ENCODE peak calls at places on chromosome 22, in four cellular contexts. E is endothelial cell of umbilical vein, R is lower leg skin, C is upper lobe of right lung. S is an unnamed sample.

GRCh38 chr22:43166132-43166930 is 15.0 kb downstream of the TSPO start:
- DNase-seq in E (no peak), R (no peak), C (no peak), S (no peak)

GRCh38 chr22:30602049-30602448 is 4.9 kb upstream of the TCN2 start:
- DNase-seq in E (peak; percentile 26), R (no peak), C (no peak), S (no peak)

GRCh38 chr22:39291501-39291900 is 27.9 kb downstream of the RPL3 start:
- DNase-seq in E (no peak), R (no peak), C (no peak), S (no peak)

GRCh38 chr22:19457828-19458428 is 10.4 kb upstream of the C22orf39 start:
- DNase-seq in E (no peak), R (no peak), C (no peak), S (no peak)

GRCh38 chr22:39715778-39716495 is 145.4 kb downstream of the CACNA1I start:
- DNase-seq in E (no peak), R (no peak), C (peak; percentile 51), S (no peak)

GRCh38 chr22:32531955-32532818 is 57.6 kb downstream of the FBXO7 start:
- DNase-seq in E (peak; percentile 8), R (peak; percentile 87), C (peak; percentile 85), S (no peak)

GRCh38 chr22:43151251-43152000 is at the start of gene TSPO:
- DNase-seq in E (peak; percentile 38), R (peak; percentile 59), C (peak; percentile 90), S (peak; percentile 56)

GRCh38 chr22:19663821-19664325 is 50.4 kb upstream of the SEPTIN5 start:
- DNase-seq in E (peak; percentile 70), R (no peak), C (no peak), S (no peak)

GRCh38 chr22:25402160-25402500 is 162.3 kb upstream of the GRK3 start:
- DNase-seq in E (no peak), R (no peak), C (no peak), S (no peak)

GRCh38 chr22:31350410-31350863 is 4.3 kb upstream of the PATZ1 start:
- DNase-seq in E (no peak), R (no peak), C (no peak), S (no peak)

GRCh38 chr22:24937114-24937513 is 9.4 kb downstream of the LHFPL7 start:
- DNase-seq in E (peak; percentile 59), R (no peak), C (no peak), S (no peak)

GRCh38 chr22:50016988-50017700 is 4.6 kb upstream of the IL17REL start:
- DNase-seq in E (no peak), R (no peak), C (no peak), S (no peak)

GRCh38 chr22:49967333-49968241 is 7.0 kb downstream of the PIM3 start:
- DNase-seq in E (no peak), R (peak; percentile 44), C (peak; percentile 83), S (peak; percentile 23)

GRCh38 chr22:50086526-50086925 is 1.3 kb upstream of the MLC1 start:
- DNase-seq in E (no peak), R (no peak), C (no peak), S (no peak)

GRCh38 chr22:43298062-43298801 is 44.9 kb downstream of the SCUBE1 start:
- DNase-seq in E (no peak), R (peak; percentile 34), C (no peak), S (no peak)

GRCh38 chr22:30931541-30932300 is 36.9 kb downstream of the MORC2 start:
- DNase-seq in E (no peak), R (no peak), C (no peak), S (no peak)

GRCh38 chr22:50505776-50506610 is 1.5 kb downstream of the LMF2 start:
- DNase-seq in E (no peak), R (no peak), C (no peak), S (no peak)

GRCh38 chr22:43889366-43890253 is 2.2 kb downstream of the PNPLA5 start:
- DNase-seq in E (no peak), R (no peak), C (peak; percentile 25), S (no peak)

GRCh38 chr22:31344369-31345330 is 1.5 kb downstream of the PATZ1 start:
- DNase-seq in E (peak; percentile 60), R (peak; percentile 46), C (peak; percentile 68), S (no peak)

GRCh38 chr22:17423616-17424015 is 54.4 kb downstream of the CECR2 start:
- DNase-seq in E (no peak), R (no peak), C (no peak), S (no peak)

GRCh38 chr22:17422736-17423343 is 53.6 kb downstream of the CECR2 start:
- DNase-seq in E (no peak), R (no peak), C (no peak), S (no peak)

GRCh38 chr22:17419348-17419747 is 50.1 kb downstream of the CECR2 start:
- DNase-seq in E (no peak), R (no peak), C (no peak), S (no peak)

GRCh38 chr22:17418890-17419324 is 49.6 kb downstream of the CECR2 start:
- DNase-seq in E (no peak), R (no peak), C (no peak), S (no peak)
- TF ChIP-seq CTCF in E (no peak), R (no peak), C (no peak), S (no peak)

DNA sequence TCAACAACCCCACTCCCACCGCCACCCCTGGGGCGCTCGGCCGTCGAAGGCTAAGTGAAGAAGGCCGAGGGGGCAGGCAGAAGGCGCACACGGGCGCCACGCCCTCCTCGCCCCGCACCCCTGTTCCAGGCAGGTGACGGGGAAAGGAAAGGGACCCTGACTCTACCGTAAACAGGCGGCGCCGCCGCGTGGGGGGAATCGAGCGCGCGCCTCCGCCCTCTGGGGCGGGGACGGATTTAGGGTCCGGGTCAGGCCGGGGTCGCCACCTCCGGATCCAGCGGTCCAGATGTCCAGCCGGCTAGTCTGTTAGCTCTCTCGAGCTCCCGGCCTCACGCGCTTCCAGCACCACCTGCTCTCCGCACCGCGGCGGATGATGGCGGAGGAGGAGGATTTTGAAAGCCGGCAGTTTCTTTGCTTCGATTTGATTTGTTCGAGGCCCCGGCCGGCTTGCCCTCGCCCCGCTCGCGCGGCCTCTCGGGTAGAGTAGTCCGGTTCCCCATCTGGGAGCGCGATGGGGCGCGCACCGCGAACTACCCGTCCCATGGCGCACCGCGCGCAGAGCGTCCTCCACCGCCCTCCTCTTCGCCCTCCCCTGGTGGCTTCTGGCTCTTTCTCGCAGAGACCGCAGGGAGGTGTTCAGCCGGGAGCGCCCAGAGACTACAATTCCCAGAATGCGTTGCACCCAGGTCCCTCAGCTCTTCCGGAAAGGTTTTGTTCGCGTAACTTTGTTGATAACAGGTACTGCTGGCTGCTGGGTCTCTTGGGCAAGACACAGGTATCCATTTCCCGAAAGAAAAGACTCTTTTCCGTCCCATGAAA is at the start of gene RANGAP1:
- DNase-seq in E (peak; percentile 99), R (peak; percentile 96), C (peak; percentile 99), S (peak; percentile 95)
- TF ChIP-seq CTCF in E (peak; percentile 28), R (no peak), C (peak; percentile 33), S (no peak)

GRCh38 chr22:27715078-27715477 is 86.5 kb downstream of the MN1 start:
- DNase-seq in E (no peak), R (no peak), C (peak; percentile 56), S (no peak)
- TF ChIP-seq CTCF in E (no peak), R (no peak), C (peak; percentile 25), S (no peak)

GRCh38 chr22:38202437-38203089 is 769 bp downstream of the MAFF start:
- DNase-seq in E (peak; percentile 90), R (peak; percentile 89), C (peak; percentile 93), S (peak; percentile 58)
- TF ChIP-seq CTCF in E (peak; percentile 24), R (no peak), C (no peak), S (no peak)

GRCh38 chr22:47718337-47718736 is 955.9 kb downstream of the TBC1D22A start:
- DNase-seq in E (no peak), R (no peak), C (no peak), S (no peak)

GRCh38 chr22:47724751-47725150 is 962.3 kb downstream of the TBC1D22A start:
- DNase-seq in E (no peak), R (no peak), C (no peak), S (no peak)

GRCh38 chr22:47727656-47728055 is 965.2 kb downstream of the TBC1D22A start:
- DNase-seq in E (no peak), R (no peak), C (no peak), S (no peak)

DNA sequence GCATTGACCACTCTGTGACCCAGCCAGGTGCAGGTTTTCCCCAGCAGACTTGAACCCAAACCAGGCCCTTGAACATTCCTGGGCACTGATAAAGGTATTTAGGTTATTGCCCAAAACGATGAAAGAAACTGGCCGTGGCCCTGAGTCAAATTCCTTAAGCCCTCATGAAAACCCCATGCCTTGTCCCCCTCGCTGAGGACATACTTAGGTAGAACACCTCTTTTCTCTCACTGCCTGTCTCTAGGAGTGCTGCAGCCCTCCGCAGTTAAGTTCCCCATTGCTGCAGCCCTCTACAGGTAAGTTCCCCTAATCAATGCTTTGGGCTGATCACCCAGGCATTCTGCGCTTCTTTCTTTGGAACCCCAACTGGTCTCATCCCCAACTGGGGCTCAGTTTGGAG is 961.6 kb downstream of the TBC1D22A start:
- DNase-seq in E (no peak), R (no peak), C (no peak), S (no peak)
- TF ChIP-seq CTCF in E (no peak), R (no peak), C (no peak), S (no peak)

GRCh38 chr22:45009881-45010531 is at the start of gene PHF21B:
- DNase-seq in E (peak; percentile 4), R (no peak), C (no peak), S (no peak)
- TF ChIP-seq CTCF in E (no peak), R (no peak), C (no peak), S (no peak)

GRCh38 chr22:22460635-22461034 is 47.9 kb downstream of the ZNF280B start:
- DNase-seq in E (peak; percentile 17), R (no peak), C (no peak), S (no peak)
- TF ChIP-seq CTCF in E (peak; percentile 12), R (no peak), C (peak; percentile 41), S (no peak)

DNA sequence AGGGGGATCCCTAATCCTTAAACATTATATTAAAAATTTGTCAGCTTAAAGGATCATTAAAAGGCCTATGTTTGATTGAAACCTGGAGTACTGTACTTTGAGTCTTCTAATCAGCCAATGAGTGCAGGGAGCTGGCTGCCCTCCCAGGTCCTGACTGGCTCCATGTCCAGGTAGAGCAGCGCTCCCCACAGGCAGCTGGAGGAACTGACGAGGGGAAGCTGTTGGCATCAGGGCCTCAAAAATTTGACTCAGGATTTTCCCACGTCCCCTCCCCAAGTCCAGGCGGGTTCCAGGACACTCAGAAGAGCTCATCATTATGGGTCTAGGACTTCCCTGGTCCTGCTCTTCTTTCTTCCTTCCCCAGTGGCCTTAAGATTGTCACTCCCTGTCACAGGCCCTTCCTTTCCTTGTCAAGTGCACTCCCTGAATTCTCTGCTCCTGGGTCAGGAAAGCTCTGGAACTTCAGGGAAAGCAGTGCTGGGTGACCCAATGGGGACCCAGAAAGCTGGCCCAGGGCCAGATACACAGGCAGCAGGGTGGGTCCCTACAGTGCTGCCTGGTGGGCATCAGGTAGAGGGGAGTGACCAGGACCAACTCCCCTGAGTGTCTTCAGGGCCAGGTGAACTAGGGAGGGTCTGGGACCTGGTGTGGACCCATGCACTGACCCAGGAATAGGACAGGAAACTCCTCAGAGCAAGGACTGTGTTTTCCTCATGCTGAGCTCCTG is 65.5 kb downstream of the GGTLC2 start:
- DNase-seq in E (no peak), R (peak; percentile 10), C (no peak), S (no peak)
- TF ChIP-seq CTCF in E (peak; percentile 10), R (no peak), C (no peak), S (no peak)